ENCODE peak calls at places on chromosomes 2 and 18, in five cellular contexts. D, T, E, V and Q are unnamed samples.

GRCh38 chr2:8320305-8320704 is 361.6 kb upstream of the ID2 start:
- DNase-seq in D (no peak), T (peak; percentile 45), E (no peak), V (no peak), Q (peak; percentile 36)

GRCh38 chr2:220353897-220354296 is 726.5 kb downstream of the SLC4A3 start:
- DNase-seq in D (no peak), T (no peak), E (no peak), V (no peak), Q (no peak)

GRCh38 chr2:194619368-194619767 is 1037.7 kb upstream of the SLC39A10 start:
- DNase-seq in D (no peak), T (no peak), E (no peak), V (no peak), Q (no peak)

GRCh38 chr18:23042133-23042532 is 93.2 kb upstream of the CABLES1 start:
- DNase-seq in D (no peak), T (no peak), E (no peak), V (no peak), Q (no peak)

GRCh38 chr18:11146947-11147345 is 2.4 kb downstream of the PIEZO2 start:
- DNase-seq in D (no peak), T (no peak), E (peak; percentile 31), V (no peak), Q (no peak)

GRCh38 chr18:11089931-11090715 is 59.2 kb downstream of the PIEZO2 start:
- DNase-seq in D (no peak), T (peak; percentile 49), E (no peak), V (no peak), Q (no peak)

GRCh38 chr18:69757733-69758132 is 189.9 kb downstream of the CD226 start:
- DNase-seq in D (no peak), T (no peak), E (no peak), V (no peak), Q (peak; percentile 48)

GRCh38 chr2:10016001-10016801 is 27.1 kb upstream of the KLF11 start:
- DNase-seq in D (no peak), T (peak; percentile 16), E (no peak), V (no peak), Q (no peak)

GRCh38 chr2:227115761-227116160 is 48.2 kb downstream of the COL4A4 start:
- DNase-seq in D (no peak), T (no peak), E (no peak), V (no peak), Q (no peak)

GRCh38 chr2:133760366-133760765 is 192.1 kb upstream of the NCKAP5 start:
- DNase-seq in D (no peak), T (peak; percentile 36), E (no peak), V (no peak), Q (peak; percentile 13)

GRCh38 chr2:64905338-64906024 is 83.7 kb upstream of the SLC1A4 start:
- DNase-seq in D (no peak), T (no peak), E (no peak), V (no peak), Q (no peak)

GRCh38 chr18:13572721-13573120 is 153.6 kb downstream of the FAM210A start:
- DNase-seq in D (no peak), T (no peak), E (no peak), V (no peak), Q (no peak)

GRCh38 chr18:8810157-8810556 is 104.8 kb downstream of the MTCL1 start:
- DNase-seq in D (no peak), T (no peak), E (no peak), V (no peak), Q (no peak)

GRCh38 chr2:36192978-36193377 is 162.6 kb upstream of the CRIM1 start:
- DNase-seq in D (no peak), T (no peak), E (no peak), V (no peak), Q (no peak)

GRCh38 chr2:241351640-241352031 is 4.4 kb upstream of the FARP2 start:
- DNase-seq in D (no peak), T (no peak), E (no peak), V (no peak), Q (no peak)

GRCh38 chr2:239402666-239403065 is 1.8 kb upstream of the HDAC4 start:
- DNase-seq in D (no peak), T (no peak), E (no peak), V (no peak), Q (no peak)

GRCh38 chr2:113225505-113226259 is 51.9 kb downstream of the PSD4 start:
- DNase-seq in D (no peak), T (peak; percentile 87), E (no peak), V (peak; percentile 23), Q (peak; percentile 94)

GRCh38 chr2:42775186-42775585 is 11.3 kb upstream of the OXER1 start:
- DNase-seq in D (no peak), T (no peak), E (no peak), V (no peak), Q (no peak)

GRCh38 chr2:138956116-138956515 is 175.9 kb upstream of the NXPH2 start:
- DNase-seq in D (no peak), T (no peak), E (no peak), V (no peak), Q (no peak)

GRCh38 chr2:146227395-146228393 is 1617.1 kb upstream of the ACVR2A start:
- DNase-seq in D (no peak), T (no peak), E (no peak), V (no peak), Q (no peak)

GRCh38 chr2:74502720-74503505 is 3.5 kb upstream of the LBX2 start:
- DNase-seq in D (peak; percentile 80), T (peak; percentile 88), E (no peak), V (peak; percentile 41), Q (peak; percentile 88)

GRCh38 chr2:58539973-58540372 is 298.8 kb upstream of the FANCL start:
- DNase-seq in D (no peak), T (peak; percentile 18), E (no peak), V (no peak), Q (peak; percentile 47)

GRCh38 chr18:3652380-3653262 is 202.6 kb downstream of the TGIF1 start:
- DNase-seq in D (no peak), T (peak; percentile 99), E (no peak), V (peak; percentile 96), Q (peak; percentile 94)

GRCh38 chr2:206443735-206444527 is 599 bp downstream of the ADAM23 start:
- DNase-seq in D (peak; percentile 41), T (peak; percentile 29), E (peak; percentile 42), V (no peak), Q (peak; percentile 77)

GRCh38 chr2:4553219-4553618 is 849.8 kb downstream of the DCDC2C start:
- DNase-seq in D (no peak), T (no peak), E (peak; percentile 2), V (no peak), Q (no peak)

GRCh38 chr18:76412010-76412817 is 82.8 kb downstream of the ZNF516 start:
- DNase-seq in D (no peak), T (peak; percentile 27), E (no peak), V (no peak), Q (peak; percentile 75)

GRCh38 chr18:12694032-12694431 is 8.5 kb downstream of the CEP76 start:
- DNase-seq in D (no peak), T (no peak), E (no peak), V (no peak), Q (peak; percentile 12)